ENCODE peak calls at places on chromosomes 1 and 21, in six cellular contexts. J is thoracic aorta; B is colonic mucosa; P is CD4-positive, CD25-positive, alpha-beta regulatory T cell; O is Peyer's patch; Z is NT2/D1. H is an unnamed sample. For H3K9me3, the result is how much of the 10 kb centered on the place peaks cover.

GRCh38 chr1:211698161-211699026 is 23.0 kb upstream of the NEK2 start:
- DNase-seq in J (peak), B (peak), P (peak), O (peak), Z (peak), H (peak)

GRCh38 chr1:58466618-58467241 is 79.8 kb downstream of the OMA1 start:
- DNase-seq in J (no peak), B (no peak), P (no peak), O (no peak), Z (no peak), H (no peak)

GRCh38 chr1:11929849-11930248 is 3.6 kb upstream of the KIAA2013 start:
- DNase-seq in J (peak), B (peak), P (no peak), O (peak), Z (no peak), H (no peak)

GRCh38 chr21:42670884-42671283 is 17.5 kb downstream of the PDE9A start:
- DNase-seq in J (no peak), B (no peak), P (no peak), O (no peak), Z (no peak), H (no peak)

GRCh38 chr1:156245451-156246232 is 2.2 kb downstream of the PAQR6 start:
- DNase-seq in J (no peak), B (peak), P (no peak), O (peak), Z (no peak), H (peak)

GRCh38 chr1:87200875-87201638 is 127.6 kb upstream of the LMO4 start:
- DNase-seq in J (no peak), B (no peak), P (no peak), O (no peak), Z (no peak), H (no peak)

GRCh38 chr1:196180847-196181593 is 427.2 kb downstream of the KCNT2 start:
- DNase-seq in J (no peak), B (no peak), P (no peak), O (no peak), Z (no peak), H (no peak)

GRCh38 chr1:112904831-112905227 is 51.2 kb downstream of the SLC16A1 start:
- DNase-seq in J (no peak), B (peak), P (no peak), O (no peak), Z (no peak), H (no peak)

GRCh38 chr1:111184648-111185047 is 15.8 kb downstream of the DENND2D start:
- DNase-seq in J (no peak), B (no peak), P (no peak), O (no peak), Z (no peak), H (no peak)

GRCh38 chr1:70874063-70874462 is 173.6 kb downstream of the PTGER3 start:
- DNase-seq in J (no peak), B (no peak), P (no peak), O (no peak), Z (no peak), H (no peak)

GRCh38 chr1:29243023-29243862 is 6.9 kb downstream of the PTPRU start:
- DNase-seq in J (no peak), B (no peak), P (no peak), O (no peak), Z (no peak), H (no peak)

GRCh38 chr21:29523646-29524045 is 224.9 kb downstream of the BACH1 start:
- DNase-seq in J (no peak), B (peak), P (no peak), O (no peak), Z (no peak), H (no peak)

GRCh38 chr1:55212349-55213028 is 2.7 kb downstream of the USP24 start:
- DNase-seq in J (no peak), B (peak), P (no peak), O (no peak), Z (no peak), H (no peak)

GRCh38 chr1:15948600-15949452 is 27.1 kb downstream of the ZBTB17 start:
- DNase-seq in J (peak), B (peak), P (peak), O (no peak), Z (no peak), H (no peak)

GRCh38 chr1:88061106-88061829 is 622.8 kb upstream of the PKN2 start:
- DNase-seq in J (no peak), B (peak), P (no peak), O (no peak), Z (peak), H (no peak)

GRCh38 chr1:156865865-156866678 is 5.4 kb downstream of the NTRK1 start:
- DNase-seq in J (no peak), B (no peak), P (no peak), O (no peak), Z (no peak), H (no peak)

GRCh38 chr21:32308696-32309095 is 10.0 kb downstream of the MRAP start:
- DNase-seq in J (no peak), B (no peak), P (no peak), O (no peak), Z (no peak), H (no peak)

GRCh38 chr1:116814935-116815334 is 60.7 kb downstream of the CD2 start:
- DNase-seq in J (no peak), B (no peak), P (no peak), O (no peak), Z (no peak), H (no peak)

GRCh38 chr1:80059940-80060339 is 1053.4 kb upstream of the ADGRL4 start:
- DNase-seq in J (no peak), B (no peak), P (no peak), O (no peak), Z (no peak), H (no peak)

GRCh38 chr1:230861489-230861888 is 6.8 kb downstream of the C1orf198 start:
- DNase-seq in J (no peak), B (no peak), P (no peak), O (no peak), Z (no peak), H (no peak)

GRCh38 chr1:50419192-50419906 is 3.9 kb downstream of the DMRTA2 start:
- DNase-seq in J (no peak), B (no peak), P (no peak), O (peak), Z (no peak), H (no peak)

GRCh38 chr1:60562715-60563114 is 489.1 kb upstream of the C1orf87 start:
- DNase-seq in J (no peak), B (no peak), P (no peak), O (no peak), Z (no peak), H (no peak)

GRCh38 chr1:100187912-100188311 is 9.9 kb upstream of the LRRC39 start:
- DNase-seq in J (no peak), B (peak), P (no peak), O (no peak), Z (no peak), H (no peak)

GRCh38 chr1:244834596-244835275 is 722 bp upstream of the COX20 start:
- DNase-seq in J (peak), B (peak), P (peak), O (no peak), Z (peak), H (peak)

GRCh38 chr1:30477588-30477987 is 245.8 kb downstream of the MATN1 start:
- DNase-seq in J (no peak), B (no peak), P (no peak), O (peak), Z (no peak), H (no peak)

GRCh38 chr1:224762701-224763100 is 146.6 kb downstream of the CNIH3 start:
- DNase-seq in J (no peak), B (no peak), P (no peak), O (no peak), Z (no peak), H (no peak)

GRCh38 chr1:235502601-235503332 is 1.5 kb downstream of the B3GALNT2 start:
- DNase-seq in J (no peak), B (no peak), P (no peak), O (no peak), Z (no peak), H (no peak)

GRCh38 chr21:45262616-45263015 is 25.1 kb downstream of the POFUT2 start:
- DNase-seq in J (no peak), B (peak), P (no peak), O (peak), Z (no peak), H (no peak)

GRCh38 chr21:36976882-36977651 is 10.6 kb upstream of the HLCS start:
- DNase-seq in J (no peak), B (no peak), P (no peak), O (no peak), Z (peak), H (peak)

GRCh38 chr1:244100691-244101453 is 49.8 kb downstream of the ZBTB18 start:
- DNase-seq in J (no peak), B (no peak), P (no peak), O (no peak), Z (no peak), H (no peak)

GRCh38 chr1:234869182-234870019 is 259.2 kb downstream of the TOMM20 start:
- DNase-seq in J (no peak), B (no peak), P (no peak), O (no peak), Z (no peak), H (no peak)

GRCh38 chr1:226335653-226336052 is 26.7 kb upstream of the LIN9 start:
- DNase-seq in J (no peak), B (no peak), P (no peak), O (no peak), Z (no peak), H (no peak)

GRCh38 chr1:157626099-157626498 is 28.2 kb upstream of the FCRL4 start:
- DNase-seq in J (no peak), B (peak), P (no peak), O (no peak), Z (peak), H (no peak)

GRCh38 chr1:4762146-4762545 is 107.7 kb downstream of the AJAP1 start:
- DNase-seq in J (no peak), B (no peak), P (no peak), O (no peak), Z (no peak), H (no peak)
- H3K9me3 ChIP-seq in J (under half), B (under half), P (under half), O (under half), Z (under half), H (under half)

DNA sequence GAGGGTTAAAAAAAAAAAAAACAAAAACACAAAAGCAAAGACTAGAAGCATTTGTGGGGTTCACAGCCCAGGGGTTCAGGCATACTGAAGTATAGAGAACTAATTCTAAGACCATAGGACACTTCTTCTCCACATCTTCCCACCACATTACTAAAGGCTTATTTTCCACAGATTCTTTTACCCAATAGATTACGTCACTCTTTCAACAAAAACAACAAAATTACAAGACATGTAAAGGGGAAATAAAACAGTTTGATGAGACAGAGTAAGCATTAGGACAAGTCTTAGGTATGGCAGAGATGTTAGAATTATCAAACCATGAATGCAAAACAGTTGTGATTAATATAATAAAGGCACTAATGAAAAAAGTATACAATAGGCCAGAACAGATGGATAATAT is 2013.7 kb downstream of the MRPL39 start:
- DNase-seq in J (no peak), B (no peak), P (no peak), O (no peak), Z (no peak), H (no peak)
- H3K9me3 ChIP-seq in J (under half), B (under half), P (under half), O (under half), Z (under half), H (under half)

GRCh38 chr1:2796890-2797740 is 4.4 kb downstream of the TTC34 start:
- DNase-seq in J (no peak), B (no peak), P (no peak), O (no peak), Z (no peak), H (no peak)
- H3K9me3 ChIP-seq in J (under half), B (under half), P (under half), O (under half), Z (under half), H (under half)

DNA sequence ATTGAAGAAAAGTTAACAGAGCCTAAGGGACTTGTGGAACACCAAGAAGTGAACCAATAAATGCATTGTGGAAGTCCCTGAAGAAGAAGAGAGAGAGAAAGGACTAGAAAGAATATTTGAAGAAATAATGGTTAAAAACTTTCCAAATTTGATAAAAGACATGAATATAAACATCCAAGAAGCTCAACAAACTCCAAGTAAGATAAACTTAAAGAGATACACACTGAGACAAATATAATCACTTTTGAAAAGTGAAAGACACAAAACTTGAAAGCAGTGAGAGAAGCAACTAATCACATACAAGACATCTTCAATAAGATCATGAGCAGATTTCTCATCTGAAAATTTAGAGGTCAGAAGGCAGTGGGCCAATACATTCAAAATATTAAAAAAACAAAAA is 91.2 kb downstream of the MPZL1 start:
- DNase-seq in J (no peak), B (no peak), P (no peak), O (no peak), Z (no peak), H (no peak)
- H3K9me3 ChIP-seq in J (under half), B (under half), P (under half), O (under half), Z (under half), H (under half)

GRCh38 chr21:25967566-25968438 is 202.8 kb downstream of the APP start:
- DNase-seq in J (no peak), B (no peak), P (no peak), O (no peak), Z (no peak), H (no peak)
- H3K9me3 ChIP-seq in J (under half), B (under half), P (under half), O (under half), Z (under half), H (under half)

GRCh38 chr1:143667730-143668129 is 304.1 kb downstream of the FAM72C start:
- DNase-seq in J (no peak), B (no peak), P (no peak), O (no peak), Z (no peak), H (no peak)
- H3K9me3 ChIP-seq in J (under half), B (under half), P (under half), O (under half), Z (under half), H (under half)

DNA sequence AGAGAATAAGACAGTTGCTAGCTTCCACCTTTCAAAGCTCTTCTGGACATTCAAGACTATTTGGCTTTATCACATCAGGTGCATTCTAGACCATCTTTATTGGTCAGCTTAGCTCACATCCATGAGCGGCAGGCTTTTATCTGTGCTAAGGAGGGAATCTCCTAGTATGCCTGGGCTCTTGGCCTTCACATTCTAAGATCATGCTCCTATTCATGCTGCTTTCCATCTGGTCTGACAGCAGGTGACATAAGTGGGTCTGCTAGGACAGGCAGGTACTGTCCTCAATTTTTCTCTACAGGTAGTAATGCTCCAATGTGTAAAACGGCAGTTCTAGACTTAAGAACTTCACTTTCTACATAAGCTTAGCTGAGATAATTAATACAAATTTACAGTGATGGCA is 39.2 kb upstream of the ADAMTS1 start:
- DNase-seq in J (no peak), B (no peak), P (no peak), O (no peak), Z (no peak), H (no peak)
- H3K9me3 ChIP-seq in J (under half), B (under half), P (under half), O (under half), Z (under half), H (under half)

GRCh38 chr21:25127007-25127406 is 480.3 kb downstream of the MRPL39 start:
- DNase-seq in J (no peak), B (no peak), P (no peak), O (no peak), Z (no peak), H (no peak)
- H3K9me3 ChIP-seq in J (under half), B (under half), P (under half), O (under half), Z (under half), H (under half)

H was measured in CD4-positive, alpha-beta memory T cell.